ENCODE peak calls at places on chromosomes 6 and 20, in nine cellular contexts. R is fibroblast of pulmonary artery; I is effector memory CD8-positive, alpha-beta T cell; J is NT2/D1; F is H54; N is iris pigment epithelial cell; V is activated CD4-positive, CD25-positive, alpha-beta regulatory T cell; X is fibroblast of mammary gland; Y is endothelial cell of umbilical vein. C is an unnamed sample.

GRCh38 chr6:38725414-38726183 is 10.5 kb downstream of the DNAH8 start:
- DNase-seq in R (no peak), I (no peak), J (no peak), F (peak; percentile 31), N (no peak), V (no peak), X (no peak), Y (no peak), C (no peak)

GRCh38 chr6:133741375-133741861 is 147.5 kb upstream of the TCF21 start:
- DNase-seq in R (no peak), I (no peak), J (no peak), F (no peak), N (peak; percentile 52), V (no peak), X (peak; percentile 33), Y (no peak), C (peak; percentile 55)

GRCh38 chr6:109795994-109796555 is 105.0 kb downstream of the FIG4 start:
- DNase-seq in R (peak; percentile 48), I (no peak), J (no peak), F (no peak), N (no peak), V (no peak), X (peak; percentile 53), Y (peak; percentile 52), C (peak; percentile 56)

GRCh38 chr20:23526850-23527249 is 35.9 kb downstream of the CST8 start:
- DNase-seq in R (no peak), I (no peak), J (no peak), F (no peak), N (no peak), V (no peak), X (no peak), Y (no peak), C (no peak)

GRCh38 chr20:63139856-63140255 is 76.1 kb downstream of the YTHDF1 start:
- DNase-seq in R (no peak), I (no peak), J (no peak), F (no peak), N (no peak), V (no peak), X (no peak), Y (no peak), C (no peak)

GRCh38 chr6:71349395-71349794 is 60.8 kb downstream of the OGFRL1 start:
- DNase-seq in R (peak; percentile 73), I (no peak), J (no peak), F (no peak), N (peak; percentile 44), V (no peak), X (peak; percentile 71), Y (peak; percentile 53), C (peak; percentile 74)

GRCh38 chr6:95286874-95287273 is 290.5 kb upstream of the MANEA start:
- DNase-seq in R (no peak), I (no peak), J (no peak), F (no peak), N (no peak), V (no peak), X (no peak), Y (no peak), C (no peak)

GRCh38 chr6:56594699-56595098 is 48.0 kb downstream of the DST start:
- DNase-seq in R (no peak), I (no peak), J (no peak), F (no peak), N (no peak), V (no peak), X (no peak), Y (peak; percentile 10), C (no peak)

GRCh38 chr6:44543664-44544063 is 156.2 kb downstream of the CDC5L start:
- DNase-seq in R (no peak), I (no peak), J (no peak), F (no peak), N (no peak), V (no peak), X (no peak), Y (no peak), C (no peak)

GRCh38 chr6:17032595-17033591 is 69.0 kb upstream of the STMND1 start:
- DNase-seq in R (peak; percentile 97), I (no peak), J (no peak), F (peak; percentile 46), N (peak; percentile 93), V (no peak), X (peak; percentile 96), Y (peak; percentile 95), C (peak; percentile 95)